ENCODE peak calls at places on chromosomes 13 and 19, in five cellular contexts. R is mucosa of descending colon, Q is esophagus squamous epithelium, S is tibial nerve, W is lower lobe of right lung. P is an unnamed sample. For H3K4me1 and H3K36me3, the result is how much of the 10 kb centered on the place peaks cover.

GRCh38 chr13:46339035-46339666 is 47.9 kb downstream of the RUBCNL start:
- DNase-seq in R (peak), Q (no peak), S (peak), W (peak), P (no peak)

GRCh38 chr13:106230450-106230849 is 305.0 kb downstream of the EFNB2 start:
- DNase-seq in R (no peak), Q (no peak), S (no peak), W (no peak), P (no peak)

GRCh38 chr19:16473875-16474397 is 2.2 kb upstream of the EPS15L1 start:
- DNase-seq in R (no peak), Q (no peak), S (no peak), W (no peak), P (no peak)

GRCh38 chr19:39324242-39324842 is 3.7 kb upstream of the LRFN1 start:
- DNase-seq in R (no peak), Q (no peak), S (no peak), W (no peak), P (peak)

GRCh38 chr13:66563076-66563475 is 667.1 kb downstream of the PCDH9 start:
- DNase-seq in R (no peak), Q (no peak), S (no peak), W (no peak), P (no peak)

GRCh38 chr19:51726049-51726448 is 2.3 kb upstream of the HAS1 start:
- DNase-seq in R (peak), Q (no peak), S (no peak), W (no peak), P (no peak)

GRCh38 chr13:111880185-111880584 is 186.8 kb upstream of the SOX1 start:
- DNase-seq in R (no peak), Q (no peak), S (no peak), W (no peak), P (no peak)

GRCh38 chr13:112486386-112487126 is 101.4 kb downstream of the TUBGCP3 start:
- DNase-seq in R (no peak), Q (no peak), S (no peak), W (no peak), P (no peak)

GRCh38 chr19:50514346-50515167 is 844 bp upstream of the ASPDH start:
- DNase-seq in R (no peak), Q (no peak), S (no peak), W (peak), P (peak)

GRCh38 chr13:21638319-21639282 is 32.3 kb upstream of the FGF9 start:
- DNase-seq in R (peak), Q (no peak), S (peak), W (no peak), P (no peak)

GRCh38 chr19:12946092-12946845 is 607 bp downstream of the RAD23A start:
- DNase-seq in R (peak), Q (no peak), S (no peak), W (peak), P (peak)

GRCh38 chr19:8635422-8635821 is 5.0 kb downstream of the NFILZ start:
- DNase-seq in R (no peak), Q (no peak), S (no peak), W (no peak), P (no peak)

GRCh38 chr13:110113284-110113764 is 193.6 kb downstream of the COL4A1 start:
- DNase-seq in R (no peak), Q (no peak), S (no peak), W (no peak), P (no peak)

GRCh38 chr13:44013666-44014291 is 134.1 kb downstream of the LACC1 start:
- DNase-seq in R (no peak), Q (no peak), S (no peak), W (no peak), P (no peak)

GRCh38 chr19:18428173-18428836 is 9.1 kb downstream of the SSBP4 start:
- DNase-seq in R (no peak), Q (no peak), S (no peak), W (no peak), P (no peak)
- H3K4me1 ChIP-seq in R (under half), Q (half or more), S (half or more), W (half or more), P (under half)

GRCh38 chr19:5095568-5095850 is 126.6 kb downstream of the KDM4B start:
- DNase-seq in R (no peak), Q (no peak), S (no peak), W (no peak), P (no peak)
- H3K36me3 ChIP-seq in R (under half), Q (under half), S (half or more), W (under half), P (under half)

GRCh38 chr19:55642153-55643002 is 1.1 kb upstream of the ZNF581 start:
- DNase-seq in R (peak), Q (no peak), S (no peak), W (peak), P (no peak)
- H3K4me1 ChIP-seq in R (under half), Q (half or more), S (half or more), W (half or more), P (under half)

GRCh38 chr19:31427857-31428256 is 78.6 kb upstream of the TSHZ3 start:
- DNase-seq in R (no peak), Q (no peak), S (no peak), W (no peak), P (no peak)
- H3K36me3 ChIP-seq in R (under half), Q (under half), S (under half), W (under half), P (under half)

DNA sequence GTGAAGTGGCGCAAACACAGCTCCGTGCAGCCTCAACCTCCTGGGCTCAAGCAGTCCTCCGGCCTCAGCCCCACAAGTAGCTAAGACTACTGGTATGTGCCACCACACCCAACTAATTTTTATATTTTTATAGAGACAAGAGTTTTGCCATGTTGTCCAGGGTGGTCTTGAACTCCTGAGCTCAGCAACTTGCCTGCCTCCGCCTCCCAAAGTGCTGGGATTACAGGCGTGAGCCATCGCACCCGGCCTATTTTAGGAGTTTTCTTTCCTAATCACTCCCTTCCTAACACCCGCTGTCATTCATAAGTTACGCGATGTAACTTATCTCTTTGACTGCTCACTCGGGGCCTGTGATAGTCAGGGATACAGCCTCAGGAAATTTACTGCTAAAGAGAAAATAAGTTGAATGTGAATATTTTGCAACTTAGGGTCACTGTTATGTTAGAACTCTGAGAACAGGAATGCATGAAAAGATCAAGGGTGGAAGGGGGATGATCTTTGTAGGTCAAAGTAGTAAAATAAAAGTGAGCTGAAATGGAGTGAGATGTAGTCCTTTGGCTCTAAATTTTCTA is 140.3 kb downstream of the DCT start:
- DNase-seq in R (no peak), Q (no peak), S (no peak), W (no peak), P (no peak)
- H3K4me1 ChIP-seq in R (under half), Q (under half), S (under half), W (under half), P (under half)

DNA sequence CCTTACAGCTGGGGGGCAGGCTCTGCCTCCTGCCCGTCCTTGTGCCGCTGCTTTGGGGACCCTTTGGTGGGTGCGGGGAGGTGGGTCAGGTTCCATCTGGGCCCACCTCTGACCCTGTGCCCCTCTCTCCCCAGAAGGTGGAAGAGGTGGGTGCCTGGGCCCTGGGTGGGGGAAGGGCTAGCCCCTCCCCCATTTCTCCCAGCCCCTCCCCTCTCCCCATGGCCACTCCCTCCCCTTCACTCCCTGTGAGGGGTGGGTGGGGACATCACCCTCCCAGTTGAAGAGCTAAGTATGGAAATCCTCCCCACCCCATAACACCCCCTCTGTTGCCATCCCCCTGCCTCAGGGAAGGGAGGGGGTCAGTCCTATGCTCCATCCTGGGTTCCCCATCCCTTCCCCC is 14.2 kb downstream of the ARHGEF1 start:
- DNase-seq in R (no peak), Q (no peak), S (no peak), W (no peak), P (no peak)
- H3K36me3 ChIP-seq in R (under half), Q (under half), S (half or more), W (half or more), P (under half)

GRCh38 chr19:14432817-14433453 is at the start of gene PKN1:
- DNase-seq in R (peak), Q (no peak), S (no peak), W (peak), P (peak)
- H3K4me1 ChIP-seq in R (under half), Q (under half), S (under half), W (half or more), P (half or more)

DNA sequence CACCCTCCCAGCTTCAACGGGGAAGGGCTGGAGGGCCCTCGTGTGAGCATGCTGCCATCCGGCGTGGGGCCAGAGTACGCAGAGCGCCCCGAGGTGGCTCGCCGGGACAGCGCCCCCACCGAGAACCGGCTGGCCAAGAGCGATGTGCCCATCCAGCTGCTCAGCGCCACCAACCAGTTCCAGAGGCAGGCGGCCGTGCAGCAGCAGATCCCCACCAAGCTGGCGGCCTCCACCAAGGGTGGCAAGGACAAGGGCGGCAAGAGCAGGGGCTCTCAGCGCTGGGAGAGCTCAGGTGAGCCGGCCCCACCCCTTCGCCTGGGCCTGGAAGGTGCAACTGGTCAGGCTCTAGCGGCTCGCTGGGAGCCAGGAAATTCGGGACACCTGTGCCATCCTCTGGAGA is 20.0 kb downstream of the PEX11G start:
- DNase-seq in R (no peak), Q (no peak), S (no peak), W (no peak), P (no peak)
- H3K36me3 ChIP-seq in R (under half), Q (under half), S (half or more), W (half or more), P (half or more)

P was measured in left lung.